ENCODE peak calls at places on chromosomes 11 and 22, in four cellular contexts. O, F, D and V are unnamed samples.

GRCh38 chr11:70128435-70128906 is 50.4 kb downstream of the ANO1 start:
- DNase-seq in O (no peak), F (no peak), D (no peak), V (no peak)

GRCh38 chr11:67071420-67072284 is 15.0 kb downstream of the RHOD start:
- DNase-seq in O (peak; percentile 85), F (peak; percentile 57), D (peak; percentile 28), V (peak; percentile 53)

GRCh38 chr11:126929186-126930085 is 71.1 kb downstream of the KIRREL3 start:
- DNase-seq in O (no peak), F (no peak), D (no peak), V (no peak)

GRCh38 chr11:13317293-13318080 is 39.9 kb downstream of the BMAL1 start:
- DNase-seq in O (no peak), F (no peak), D (no peak), V (no peak)

GRCh38 chr22:44050766-44051747 is 27.0 kb downstream of the PARVB start:
- DNase-seq in O (no peak), F (no peak), D (no peak), V (no peak)

GRCh38 chr11:73297231-73297590 is 10.9 kb upstream of the ARHGEF17 start:
- DNase-seq in O (no peak), F (no peak), D (no peak), V (no peak)

GRCh38 chr22:42433754-42434153 is 1.6 kb upstream of the NFAM1 start:
- DNase-seq in O (no peak), F (no peak), D (no peak), V (no peak)

GRCh38 chr22:30927806-30928205 is 40.8 kb downstream of the MORC2 start:
- DNase-seq in O (no peak), F (no peak), D (no peak), V (no peak)

GRCh38 chr11:19777032-19777341 is 64.3 kb downstream of the NAV2 start:
- DNase-seq in O (no peak), F (no peak), D (no peak), V (no peak)

GRCh38 chr11:57474751-57475115 is 14.4 kb downstream of the RTN4RL2 start:
- DNase-seq in O (no peak), F (no peak), D (no peak), V (no peak)